ENCODE peak calls at places on chromosomes 12 and 14, in nine cellular contexts. P is RWPE1; A is CD8-positive, alpha-beta T cell; K is transverse colon; N is neural progenitor cell; L is effector memory CD4-positive, alpha-beta T cell; C is body of pancreas; Z is adrenal gland; M is epithelial cell of prostate. B is an unnamed sample.

GRCh38 chr12:126389215-126389841 is 1324.1 kb downstream of the AACS start:
- DNase-seq in L (no peak), N (no peak), C (no peak), M (no peak), K (peak), A (no peak), P (peak), Z (no peak), B (no peak)

GRCh38 chr12:123271182-123271491 is 519 bp downstream of the CDK2AP1 start:
- DNase-seq in L (peak), Z (peak), C (peak), N (peak), M (no peak), P (peak), K (peak), A (peak), B (peak)

GRCh38 chr12:12979151-12979550 is 20.9 kb downstream of the HEBP1 start:
- DNase-seq in K (no peak), C (no peak), N (no peak), P (no peak), A (no peak), L (no peak), M (no peak), Z (no peak), B (no peak)

GRCh38 chr12:18753481-18754117 is 15.7 kb downstream of the CAPZA3 start:
- DNase-seq in P (no peak), A (no peak), Z (no peak), M (no peak), K (no peak), L (no peak), C (no peak), N (peak), B (no peak)

GRCh38 chr14:71521736-71522135 is 410.5 kb upstream of the RGS6 start:
- DNase-seq in A (no peak), P (no peak), C (no peak), M (no peak), Z (no peak), N (no peak), L (no peak), K (no peak), B (no peak)

GRCh38 chr14:83520837-83521236 is 1987.2 kb upstream of the SEL1L start:
- DNase-seq in L (no peak), C (no peak), A (no peak), Z (no peak), M (no peak), P (no peak), K (no peak), N (no peak), B (no peak)

GRCh38 chr12:128583453-128583852 is 240.3 kb downstream of the SLC15A4 start:
- DNase-seq in C (no peak), A (no peak), N (peak), M (no peak), L (no peak), P (no peak), Z (no peak), K (no peak), B (no peak)

GRCh38 chr14:93712079-93712837 is 76.0 kb downstream of the PRIMA1 start:
- DNase-seq in K (no peak), L (no peak), N (no peak), M (no peak), Z (peak), P (no peak), A (no peak), C (no peak), B (no peak)

GRCh38 chr12:16359512-16360491 is 12.4 kb downstream of the MGST1 start:
- DNase-seq in K (peak), A (no peak), M (no peak), P (peak), C (peak), N (peak), Z (peak), L (no peak), B (peak)

GRCh38 chr12:121334513-121335343 is 17.5 kb downstream of the ANAPC5 start:
- DNase-seq in C (no peak), N (peak), M (peak), A (no peak), L (no peak), P (peak), Z (no peak), K (no peak), B (peak)

GRCh38 chr12:42539696-42540095 is 49.9 kb downstream of the PRICKLE1 start:
- DNase-seq in M (no peak), N (no peak), P (no peak), Z (no peak), A (no peak), K (no peak), L (no peak), C (no peak), B (no peak)

GRCh38 chr14:20332946-20333782 is at the start of gene CCNB1IP1:
- DNase-seq in K (peak), N (peak), C (peak), M (peak), A (no peak), P (peak), L (peak), Z (peak), B (peak)

GRCh38 chr14:73725116-73726024 is 11.2 kb upstream of the PNMA1 start:
- DNase-seq in A (no peak), N (no peak), Z (peak), C (no peak), M (no peak), P (no peak), K (no peak), L (no peak), B (no peak)

DNA sequence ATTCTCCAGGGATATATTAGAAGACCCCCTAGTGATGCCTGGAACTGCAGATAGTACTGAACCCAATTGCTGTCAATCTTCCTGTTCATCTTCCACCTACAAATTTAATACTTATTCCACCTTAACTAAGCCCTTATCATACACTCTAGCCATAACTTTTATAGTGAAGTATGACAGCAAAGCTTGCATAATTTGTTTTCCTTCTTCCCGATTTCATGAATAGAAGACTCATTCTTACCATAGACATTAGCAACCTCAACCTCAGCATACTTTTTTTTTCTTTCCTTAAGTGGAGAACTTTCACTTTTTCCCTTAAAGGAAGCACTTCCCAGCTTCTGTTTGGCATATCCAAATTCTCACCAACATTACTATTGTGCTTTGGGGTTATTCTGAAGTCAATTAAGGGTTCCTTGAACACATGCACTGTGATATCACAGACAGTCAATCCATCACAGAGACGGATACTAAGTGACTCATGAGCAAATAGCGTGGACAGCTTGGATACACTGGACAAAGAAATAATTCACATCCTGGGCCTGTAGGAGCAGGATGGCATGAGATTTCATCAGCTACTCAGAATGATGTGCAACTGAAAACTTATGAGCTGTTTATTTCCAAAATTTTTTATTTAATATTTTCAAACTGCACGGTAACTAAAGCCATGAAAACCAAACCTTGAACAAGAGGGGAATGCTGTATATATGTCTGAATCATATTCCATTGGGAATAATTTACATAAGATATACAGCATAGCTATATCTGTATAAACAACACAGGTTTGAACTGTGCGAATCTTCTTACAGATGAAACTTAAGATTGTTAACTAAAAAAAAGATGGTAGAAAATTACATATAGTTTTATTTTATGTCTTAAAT is 63.9 kb downstream of the SYT1 start:
- DNase-seq in A (no peak), L (no peak), N (no peak), P (peak), Z (no peak), K (no peak), M (peak), C (no peak), B (no peak)
- H3K27ac ChIP-seq in A (no peak), L (no peak), N (no peak), P (peak), Z (no peak), K (no peak), M (peak), C (no peak), B (no peak)

DNA sequence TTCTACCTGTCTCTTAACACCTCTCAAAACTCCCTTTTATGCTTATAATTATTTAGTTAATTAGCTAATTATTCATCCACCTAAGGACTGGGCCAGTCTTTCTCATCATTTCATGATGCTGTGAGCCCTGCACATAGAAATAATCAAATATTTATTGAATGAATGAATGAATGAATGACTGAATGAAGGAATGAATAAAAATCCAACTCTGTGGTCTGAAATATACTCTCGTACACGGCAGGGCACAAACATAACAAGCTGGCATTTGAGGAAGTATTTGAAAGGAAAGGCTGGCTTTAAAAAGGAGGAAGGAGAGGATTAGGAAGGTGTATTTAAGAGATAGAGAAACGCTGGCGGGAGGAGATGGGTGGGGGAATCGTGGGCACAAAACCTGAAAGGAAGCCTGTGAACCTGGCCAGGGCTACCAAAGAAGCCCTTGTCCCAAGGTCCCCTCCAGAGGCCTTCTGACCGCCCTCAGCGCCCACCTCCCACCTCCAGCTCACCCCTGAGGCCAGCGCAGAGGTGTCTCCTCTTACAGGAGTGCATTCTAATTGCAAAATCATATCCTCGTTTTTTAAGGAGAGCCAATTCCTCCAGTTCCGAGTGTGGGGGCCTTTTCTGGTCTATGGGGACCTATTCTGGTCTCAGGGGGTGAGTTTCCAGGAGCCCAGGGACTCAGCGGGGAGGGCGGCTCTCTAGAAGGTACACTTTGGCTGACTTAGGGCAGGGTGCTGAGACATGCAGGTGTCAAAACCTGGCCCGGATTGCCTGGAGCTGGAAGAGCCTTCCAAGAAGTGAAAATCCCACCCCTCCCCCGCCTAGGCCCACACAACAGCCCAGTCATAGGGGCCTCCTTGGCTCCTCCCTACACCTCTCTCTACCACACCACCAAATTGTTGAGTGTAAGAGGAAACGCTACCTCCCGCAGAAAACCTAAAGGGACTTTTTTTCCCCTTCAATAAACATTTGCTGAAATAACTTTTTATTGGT is 8.7 kb upstream of the JDP2 start:
- DNase-seq in C (peak), P (no peak), M (no peak), N (peak), A (no peak), L (no peak), K (peak), Z (no peak), B (no peak)
- H3K27ac ChIP-seq in C (no peak), P (no peak), M (no peak), N (no peak), A (no peak), L (no peak), K (peak), Z (no peak), B (no peak)

GRCh38 chr14:102304611-102305506 is at the start of gene MOK:
- DNase-seq in A (peak), N (peak), M (no peak), L (peak), C (peak), K (peak), Z (peak), P (peak), B (peak)
- H3K27ac ChIP-seq in A (peak), N (no peak), M (no peak), L (peak), C (peak), K (peak), Z (peak), P (peak), B (no peak)

GRCh38 chr12:75981773-75982564 is 49.6 kb downstream of the PHLDA1 start:
- DNase-seq in K (no peak), L (no peak), C (peak), M (no peak), A (no peak), N (no peak), Z (no peak), P (no peak), B (no peak)
- H3K27ac ChIP-seq in K (no peak), L (no peak), C (peak), M (peak), A (no peak), N (no peak), Z (no peak), P (no peak), B (no peak)

GRCh38 chr12:110649341-110649847 is 35.5 kb downstream of the TCTN1 start:
- DNase-seq in P (no peak), Z (no peak), C (no peak), M (no peak), L (no peak), N (peak), K (no peak), A (no peak), B (no peak)
- H3K27ac ChIP-seq in P (no peak), Z (no peak), C (no peak), M (no peak), L (no peak), N (no peak), K (no peak), A (no peak), B (no peak)

GRCh38 chr14:64337901-64338615 is 43.9 kb upstream of the ESR2 start:
- DNase-seq in A (no peak), M (peak), C (peak), K (peak), L (no peak), N (peak), Z (peak), P (peak), B (peak)
- H3K27ac ChIP-seq in A (peak), M (peak), C (peak), K (peak), L (peak), N (peak), Z (peak), P (peak), B (peak)

B was measured in MM.1S.